ENCODE peak calls at places on chromosomes 2 and 18, in seven cellular contexts. O, C, E, H, M, D and L are unnamed samples.
A peak's percentile ranks its signal among the peaks of the same experiment; 100 is the strongest.

GRCh38 chr2:160210599-160211138 is 10.6 kb upstream of the ITGB6 start:
- DNase-seq in O (peak; percentile 70), C (no peak), E (peak; percentile 86), H (no peak), M (peak; percentile 58), D (peak; percentile 81), L (no peak)

GRCh38 chr2:224927671-224928173 is 114.5 kb downstream of the DOCK10 start:
- DNase-seq in O (no peak), C (no peak), E (no peak), H (peak; percentile 80), M (no peak), D (no peak), L (peak; percentile 85)

GRCh38 chr2:95307036-95307435 is 9.9 kb downstream of the KCNIP3 start:
- DNase-seq in O (no peak), C (no peak), E (peak; percentile 24), H (no peak), M (no peak), D (no peak), L (no peak)

GRCh38 chr2:69083126-69083733 is 70.3 kb downstream of the ANTXR1 start:
- DNase-seq in O (no peak), C (no peak), E (no peak), H (no peak), M (peak; percentile 80), D (no peak), L (peak; percentile 34)

GRCh38 chr2:125224188-125224587 is 1199.1 kb downstream of the CNTNAP5 start:
- DNase-seq in O (no peak), C (no peak), E (no peak), H (no peak), M (no peak), D (no peak), L (no peak)

GRCh38 chr2:224147174-224147573 is 108.1 kb upstream of the SERPINE2 start:
- DNase-seq in O (no peak), C (peak; percentile 73), E (no peak), H (peak; percentile 48), M (peak; percentile 56), D (no peak), L (no peak)

GRCh38 chr2:146651361-146651760 is 1193.5 kb upstream of the ACVR2A start:
- DNase-seq in O (no peak), C (no peak), E (no peak), H (no peak), M (no peak), D (no peak), L (no peak)

GRCh38 chr2:101559576-101559975 is 84.7 kb upstream of the RFX8 start:
- DNase-seq in O (no peak), C (no peak), E (no peak), H (peak; percentile 32), M (peak; percentile 50), D (no peak), L (peak; percentile 33)

GRCh38 chr18:49162226-49162848 is 211.6 kb upstream of the SMAD7 start:
- DNase-seq in O (no peak), C (no peak), E (no peak), H (no peak), M (no peak), D (no peak), L (no peak)

GRCh38 chr2:227862227-227862740 is 9.1 kb upstream of the DAW1 start:
- DNase-seq in O (peak; percentile 17), C (no peak), E (peak; percentile 72), H (no peak), M (peak; percentile 58), D (no peak), L (peak; percentile 86)

GRCh38 chr2:53515435-53516332 is 251.9 kb upstream of the CHAC2 start:
- DNase-seq in O (no peak), C (no peak), E (peak; percentile 52), H (no peak), M (peak; percentile 5), D (peak; percentile 48), L (peak; percentile 13)

GRCh38 chr2:235113854-235114253 is 162.0 kb downstream of the SH3BP4 start:
- DNase-seq in O (no peak), C (no peak), E (peak; percentile 79), H (no peak), M (no peak), D (peak; percentile 91), L (no peak)

GRCh38 chr2:127105656-127106456 is 1.1 kb downstream of the BIN1 start:
- DNase-seq in O (no peak), C (no peak), E (peak; percentile 77), H (peak; percentile 41), M (peak; percentile 57), D (peak; percentile 69), L (peak; percentile 69)

GRCh38 chr18:9428301-9428706 is 47.0 kb upstream of the RALBP1 start:
- DNase-seq in O (no peak), C (no peak), E (no peak), H (no peak), M (no peak), D (no peak), L (no peak)

GRCh38 chr2:203669820-203670219 is 36.6 kb upstream of the CD28 start:
- DNase-seq in O (no peak), C (no peak), E (no peak), H (peak; percentile 89), M (no peak), D (no peak), L (peak; percentile 91)

GRCh38 chr2:188645982-188646381 is 328.2 kb upstream of the COL3A1 start:
- DNase-seq in O (no peak), C (no peak), E (no peak), H (peak; percentile 85), M (peak; percentile 73), D (no peak), L (no peak)

GRCh38 chr18:26813043-26813442 is 52.5 kb downstream of the AQP4 start:
- DNase-seq in O (no peak), C (no peak), E (peak; percentile 80), H (peak; percentile 3), M (peak; percentile 6), D (peak; percentile 57), L (no peak)

GRCh38 chr2:75560022-75560767 is 544 bp downstream of the EVA1A start:
- DNase-seq in O (no peak), C (peak; percentile 60), E (peak; percentile 75), H (peak; percentile 33), M (peak; percentile 63), D (peak; percentile 58), L (peak; percentile 51)
- H3K27ac ChIP-seq in O (no peak overlapping the region), C (peak overlapping the region; percentile 42), E (no peak overlapping the region), H (peak overlapping the region; percentile 93), M (peak overlapping the region; percentile 86), D (no peak overlapping the region), L (peak overlapping the region; percentile 87)

GRCh38 chr2:128304330-128304714 is 14.3 kb downstream of the HS6ST1 start:
- DNase-seq in O (no peak), C (no peak), E (no peak), H (no peak), M (no peak), D (no peak), L (no peak)

GRCh38 chr2:128302744-128303067 is 16.0 kb downstream of the HS6ST1 start:
- DNase-seq in O (no peak), C (no peak), E (no peak), H (no peak), M (no peak), D (no peak), L (no peak)

GRCh38 chr2:128302011-128302743 is 16.5 kb downstream of the HS6ST1 start:
- DNase-seq in O (no peak), C (peak; percentile 86), E (no peak), H (no peak), M (peak; percentile 22), D (no peak), L (no peak)

GRCh38 chr2:128303911-128304310 is 14.8 kb downstream of the HS6ST1 start:
- DNase-seq in O (no peak), C (no peak), E (no peak), H (no peak), M (no peak), D (no peak), L (no peak)

GRCh38 chr2:128303095-128303791 is 15.4 kb downstream of the HS6ST1 start:
- DNase-seq in O (no peak), C (no peak), E (no peak), H (no peak), M (no peak), D (no peak), L (no peak)
- H2AFZ ChIP-seq in O (no peak overlapping the region), C (no peak overlapping the region), E (no peak overlapping the region), H (no peak overlapping the region), M (no peak overlapping the region), D (no peak overlapping the region), L (no peak overlapping the region)

GRCh38 chr2:111133603-111134002 is 12.9 kb downstream of the BCL2L11 start:
- DNase-seq in O (no peak), C (peak; percentile 11), E (no peak), H (no peak), M (no peak), D (no peak), L (no peak)

GRCh38 chr2:111134082-111134481 is 13.4 kb downstream of the BCL2L11 start:
- DNase-seq in O (no peak), C (no peak), E (no peak), H (no peak), M (no peak), D (no peak), L (no peak)

GRCh38 chr2:111135237-111135909 is 14.7 kb downstream of the BCL2L11 start:
- DNase-seq in O (no peak), C (peak; percentile 1), E (no peak), H (no peak), M (no peak), D (no peak), L (no peak)

GRCh38 chr2:111138834-111139233 is 18.1 kb downstream of the BCL2L11 start:
- DNase-seq in O (no peak), C (no peak), E (no peak), H (no peak), M (no peak), D (no peak), L (no peak)

GRCh38 chr2:111135910-111136297 is 15.2 kb downstream of the BCL2L11 start:
- DNase-seq in O (peak; percentile 26), C (peak; percentile 32), E (peak; percentile 53), H (peak; percentile 82), M (peak; percentile 4), D (peak; percentile 55), L (peak; percentile 85)
- H3K4me2 ChIP-seq in O (no peak overlapping the region), C (no peak overlapping the region), E (no peak overlapping the region), H (peak overlapping the region; percentile 21), M (no peak overlapping the region), D (no peak overlapping the region), L (no peak overlapping the region)

GRCh38 chr2:201907128-201907886 is 101.0 kb downstream of the CDK15 start:
- DNase-seq in O (peak; percentile 73), C (no peak), E (no peak), H (peak; percentile 47), M (no peak), D (no peak), L (peak; percentile 56)

GRCh38 chr2:201909961-201910361 is 103.6 kb downstream of the CDK15 start:
- DNase-seq in O (no peak), C (no peak), E (no peak), H (peak; percentile 68), M (peak; percentile 75), D (no peak), L (peak; percentile 76)

GRCh38 chr2:201911372-201911771 is 105.0 kb downstream of the CDK15 start:
- DNase-seq in O (no peak), C (no peak), E (no peak), H (no peak), M (no peak), D (no peak), L (no peak)

GRCh38 chr2:201908901-201909300 is 102.6 kb downstream of the CDK15 start:
- DNase-seq in O (no peak), C (no peak), E (no peak), H (peak; percentile 69), M (peak; percentile 28), D (no peak), L (no peak)

DNA sequence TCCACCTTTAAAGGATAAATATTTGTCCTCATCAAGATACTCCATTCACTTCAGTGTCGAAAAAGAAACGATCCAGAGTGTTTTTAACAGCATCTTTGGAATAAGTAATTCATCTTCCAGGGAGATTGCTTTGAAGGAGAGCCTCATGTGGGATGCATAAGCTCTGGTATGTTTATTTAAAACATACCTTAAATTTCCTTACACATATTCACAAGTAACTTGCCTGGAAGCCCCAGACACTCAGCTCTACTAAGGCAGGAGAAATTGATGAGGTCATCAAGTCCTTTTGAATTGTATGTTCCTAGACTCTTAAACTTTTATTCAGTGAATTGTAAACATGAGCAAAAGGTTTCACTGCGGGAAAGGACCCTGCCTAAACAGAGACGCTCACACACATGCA is 103.0 kb downstream of the CDK15 start:
- DNase-seq in O (no peak), C (peak; percentile 37), E (no peak), H (peak; percentile 98), M (peak; percentile 85), D (no peak), L (peak; percentile 99)
- H3K27ac ChIP-seq in O (no peak overlapping the region), C (no peak overlapping the region), E (no peak overlapping the region), H (peak overlapping the region; percentile 89), M (peak overlapping the region; percentile 57), D (no peak overlapping the region), L (peak overlapping the region; percentile 58)